ENCODE peak calls at places on chromosomes 3 and 15, in seven cellular contexts. P is NCI-H524 treated with DMSO at 0.1 percent for 48 hours; N is fibroblast of lung; D is stimulated activated CD8-positive, alpha-beta memory T cell treated with anti-CD3 and anti-CD28 coated beads, Interleukin-7, amount 100 ng/mL, for 1 hour; S is CD8-positive, alpha-beta T cell; X is GM04504; Z is tibial nerve. H is an unnamed sample.

GRCh38 chr3:17070560-17070959 is 185.8 kb downstream of the PLCL2 start:
- DNase-seq in P (peak; percentile 71), N (peak; percentile 11), D (no peak), S (no peak), X (peak; percentile 22), Z (no peak), H (peak; percentile 75)

GRCh38 chr15:77575203-77575934 is 57.3 kb downstream of the LINGO1 start:
- DNase-seq in P (no peak), N (no peak), D (no peak), S (no peak), X (no peak), Z (no peak), H (no peak)

GRCh38 chr3:172104471-172105072 is 65.2 kb downstream of the FNDC3B start:
- DNase-seq in P (no peak), N (peak; percentile 66), D (no peak), S (no peak), X (no peak), Z (no peak), H (no peak)

GRCh38 chr15:70274255-70274654 is 176.5 kb upstream of the TLE3 start:
- DNase-seq in P (no peak), N (no peak), D (no peak), S (no peak), X (no peak), Z (no peak), H (no peak)

GRCh38 chr3:14555835-14556234 is 15.7 kb upstream of the GRIP2 start:
- DNase-seq in P (no peak), N (no peak), D (no peak), S (no peak), X (no peak), Z (no peak), H (peak; percentile 37)

GRCh38 chr3:13827699-13828098 is 52.2 kb downstream of the WNT7A start:
- DNase-seq in P (no peak), N (no peak), D (no peak), S (no peak), X (no peak), Z (no peak), H (no peak)

GRCh38 chr3:76997733-76998132 is 42.2 kb upstream of the ROBO2 start:
- DNase-seq in P (no peak), N (peak; percentile 9), D (no peak), S (no peak), X (peak; percentile 11), Z (no peak), H (no peak)

GRCh38 chr15:101396484-101397261 is 92.8 kb downstream of the PCSK6 start:
- DNase-seq in P (no peak), N (no peak), D (no peak), S (no peak), X (no peak), Z (no peak), H (no peak)

GRCh38 chr3:102020670-102021069 is 171.4 kb downstream of the NFKBIZ start:
- DNase-seq in P (no peak), N (no peak), D (no peak), S (no peak), X (no peak), Z (no peak), H (no peak)

GRCh38 chr15:75045332-75046015 is 22.1 kb downstream of the PPCDC start:
- DNase-seq in P (no peak), N (no peak), D (no peak), S (no peak), X (no peak), Z (no peak), H (no peak)

GRCh38 chr3:176872771-176873209 is 324.5 kb downstream of the TBL1XR1 start:
- DNase-seq in P (no peak), N (peak; percentile 43), D (no peak), S (peak; percentile 48), X (peak; percentile 9), Z (no peak), H (no peak)

GRCh38 chr15:90807687-90808086 is 60.7 kb upstream of the FURIN start:
- DNase-seq in P (no peak), N (no peak), D (no peak), S (no peak), X (no peak), Z (no peak), H (no peak)

GRCh38 chr3:143135150-143135549 is 15.6 kb downstream of the CHST2 start:
- DNase-seq in P (no peak), N (peak; percentile 99), D (no peak), S (no peak), X (peak; percentile 79), Z (no peak), H (no peak)

GRCh38 chr15:80523746-80524145 is 119.6 kb downstream of the ARNT2 start:
- DNase-seq in P (no peak), N (peak; percentile 90), D (no peak), S (no peak), X (no peak), Z (no peak), H (no peak)

GRCh38 chr3:70488131-70488530 is 175.7 kb upstream of the MDFIC2 start:
- DNase-seq in P (no peak), N (peak; percentile 6), D (no peak), S (no peak), X (peak; percentile 9), Z (no peak), H (no peak)

GRCh38 chr15:98812711-98813441 is 164.5 kb downstream of the IGF1R start:
- DNase-seq in P (no peak), N (no peak), D (no peak), S (no peak), X (no peak), Z (no peak), H (no peak)

GRCh38 chr3:195411831-195412230 is 31.0 kb downstream of the ACAP2 start:
- DNase-seq in P (no peak), N (peak; percentile 78), D (no peak), S (no peak), X (peak; percentile 26), Z (no peak), H (no peak)

GRCh38 chr3:111639316-111639715 is 44.2 kb upstream of the ZBED2 start:
- DNase-seq in P (no peak), N (no peak), D (no peak), S (no peak), X (no peak), Z (no peak), H (no peak)

H was measured in mucosa of descending colon.